ENCODE peak calls at places on chromosomes 2 and 18, in ten cellular contexts. H is kidney epithelial cell; I is Calu3; Z is GM03348; X is T-helper 22 cell; Q is T-cell; K is activated CD8-positive, alpha-beta T cell treated with anti-CD3 and anti-CD28 coated beads, Interleukin-2, amount 10 ng/mL, durations not matched to agents 7 days and 5 days; V is naive thymus-derived CD4-positive, alpha-beta T cell; P is fibroblast of mammary gland; R is MG63. C is an unnamed sample.

GRCh38 chr18:61597321-61597720 is 264.1 kb downstream of the CDH20 start:
- DNase-seq in V (no peak), H (no peak), I (no peak), X (no peak), K (no peak), P (peak), Z (no peak), R (no peak), Q (no peak), C (no peak)

GRCh38 chr2:207394812-207395534 is 134.8 kb upstream of the CREB1 start:
- DNase-seq in Z (peak), H (peak), K (no peak), Q (no peak), X (no peak), V (no peak), P (peak), I (no peak), R (peak), C (peak)

GRCh38 chr2:84201158-84201557 is 257.9 kb downstream of the SUCLG1 start:
- DNase-seq in V (no peak), R (no peak), I (no peak), K (no peak), Q (no peak), P (no peak), X (no peak), Z (no peak), H (no peak), C (no peak)

GRCh38 chr2:119065146-119065545 is 93.4 kb downstream of the C1QL2 start:
- DNase-seq in K (no peak), V (no peak), Q (no peak), X (no peak), H (no peak), Z (no peak), P (no peak), R (no peak), I (no peak), C (no peak)

GRCh38 chr2:53572696-53573095 is 194.9 kb upstream of the CHAC2 start:
- DNase-seq in K (no peak), I (no peak), R (no peak), H (no peak), X (no peak), P (no peak), Z (no peak), V (no peak), Q (no peak), C (no peak)

GRCh38 chr2:59734743-59735142 is 818.7 kb downstream of the BCL11A start:
- DNase-seq in R (no peak), Z (no peak), P (no peak), X (no peak), I (no peak), H (no peak), Q (no peak), K (no peak), V (no peak), C (no peak)

GRCh38 chr2:72144746-72145657 is 2.7 kb downstream of the CYP26B1 start:
- DNase-seq in P (no peak), Z (peak), X (no peak), R (peak), V (no peak), Q (no peak), K (peak), I (peak), H (no peak), C (no peak)

GRCh38 chr2:158457092-158457825 is 507 bp downstream of the PKP4 start:
- DNase-seq in Z (peak), Q (peak), X (peak), I (peak), R (peak), K (peak), P (peak), V (peak), H (no peak), C (peak)

GRCh38 chr2:100437751-100438150 is 20.3 kb upstream of the CHST10 start:
- DNase-seq in I (no peak), K (no peak), Q (no peak), X (no peak), H (no peak), P (no peak), R (no peak), Z (no peak), V (no peak), C (no peak)

GRCh38 chr18:7924616-7925015 is 357.5 kb downstream of the PTPRM start:
- DNase-seq in V (no peak), H (no peak), K (no peak), P (no peak), I (no peak), X (no peak), Q (no peak), Z (no peak), R (no peak), C (no peak)

GRCh38 chr2:3467654-3468053 is 51.7 kb downstream of the ADI1 start:
- DNase-seq in V (no peak), K (no peak), R (no peak), P (no peak), Z (no peak), I (no peak), Q (no peak), X (no peak), H (no peak), C (no peak)

GRCh38 chr2:64104944-64105343 is 39.3 kb downstream of the PELI1 start:
- DNase-seq in H (no peak), R (no peak), V (no peak), K (no peak), P (peak), Z (no peak), X (no peak), Q (no peak), I (no peak), C (no peak)

GRCh38 chr2:112710956-112711355 is 9.9 kb upstream of the NT5DC4 start:
- DNase-seq in I (no peak), X (no peak), R (no peak), Q (no peak), P (no peak), H (no peak), V (no peak), K (no peak), Z (no peak), C (no peak)

GRCh38 chr18:61887838-61888237 is 5.0 kb downstream of the RNF152 start:
- DNase-seq in P (no peak), X (no peak), V (no peak), H (no peak), Q (no peak), Z (no peak), I (no peak), R (no peak), K (no peak), C (no peak)

GRCh38 chr2:230569298-230569697 is 143.3 kb upstream of the CAB39 start:
- DNase-seq in V (no peak), H (no peak), K (no peak), R (no peak), I (no peak), Q (no peak), X (no peak), Z (no peak), P (no peak), C (no peak)

GRCh38 chr2:101328474-101329007 is 20.0 kb upstream of the RNF149 start:
- DNase-seq in P (peak), K (peak), H (no peak), I (no peak), X (no peak), V (peak), Q (no peak), Z (no peak), R (no peak), C (no peak)

GRCh38 chr2:235215248-235215647 is 263.4 kb downstream of the SH3BP4 start:
- DNase-seq in Z (no peak), V (no peak), X (no peak), K (no peak), P (no peak), Q (no peak), R (no peak), I (no peak), H (no peak), C (no peak)

GRCh38 chr2:9099341-9099751 is 95.9 kb upstream of the MBOAT2 start:
- DNase-seq in P (peak), K (no peak), R (no peak), X (no peak), V (no peak), I (no peak), Z (no peak), H (peak), Q (no peak), C (no peak)

GRCh38 chr18:43574974-43575373 is 297.7 kb upstream of the SYT4 start:
- DNase-seq in H (no peak), K (no peak), V (no peak), X (no peak), P (no peak), Q (no peak), R (no peak), Z (no peak), I (no peak), C (no peak)

GRCh38 chr2:152200562-152201465 is 25.3 kb upstream of the STAM2 start:
- DNase-seq in Z (peak), P (peak), Q (no peak), I (peak), H (peak), R (peak), V (no peak), X (no peak), K (no peak), C (peak)

GRCh38 chr2:212903413-212903812 is 248.0 kb downstream of the IKZF2 start:
- DNase-seq in R (no peak), Z (no peak), P (no peak), V (no peak), X (no peak), Q (no peak), K (no peak), H (no peak), I (peak), C (no peak)

GRCh38 chr18:76491436-76491800 is 3.6 kb downstream of the ZNF516 start:
- DNase-seq in I (peak), Q (peak), V (peak), X (peak), R (peak), Z (peak), P (peak), K (peak), H (no peak), C (peak)

C was measured in fibroblast of the aortic adventitia.